ENCODE peak calls at places on chromosomes 4 and X, in nine cellular contexts. One of them, this sample, is unnamed.

GRCh38 chr4:73445383-73446335 is 9.6 kb downstream of the AFP start:
- DNase-seq in fibroblast of the aortic adventitia: no peak
- DNase-seq in epithelial cell of esophagus: no peak
- DNase-seq in activated CD8-positive, alpha-beta memory T cell treated with anti-CD3 and anti-CD28 coated beads, Interleukin-2, amount 50 U/mL, for 4 hours: no peak
- DNase-seq in activated T-cell treated with anti-CD3 and anti-CD28 coated beads, Interleukin-2, amount 50 U/mL, for 1 hour: no peak
- DNase-seq in nephron progenitor cell: no peak
- DNase-seq in stimulated activated CD4-positive, alpha-beta T cell treated with anti-CD3 and anti-CD28 coated beads, Interleukin-15, amount 100 ng/mL, for 1 hour: no peak
- DNase-seq in myocyte: no peak
- DNase-seq in A549: no peak
- DNase-seq in this sample: no peak

GRCh38 chr4:7936963-7937362 is 2.7 kb downstream of the AFAP1 start:
- DNase-seq in fibroblast of the aortic adventitia: peak
- DNase-seq in epithelial cell of esophagus: no peak
- DNase-seq in activated CD8-positive, alpha-beta memory T cell treated with anti-CD3 and anti-CD28 coated beads, Interleukin-2, amount 50 U/mL, for 4 hours: no peak
- DNase-seq in activated T-cell treated with anti-CD3 and anti-CD28 coated beads, Interleukin-2, amount 50 U/mL, for 1 hour: no peak
- DNase-seq in nephron progenitor cell: no peak
- DNase-seq in stimulated activated CD4-positive, alpha-beta T cell treated with anti-CD3 and anti-CD28 coated beads, Interleukin-15, amount 100 ng/mL, for 1 hour: no peak
- DNase-seq in myocyte: no peak
- DNase-seq in A549: no peak
- DNase-seq in this sample: no peak

GRCh38 chrX:105694839-105695238 is 127.5 kb upstream of the NRK start:
- DNase-seq in fibroblast of the aortic adventitia: no peak
- DNase-seq in epithelial cell of esophagus: no peak
- DNase-seq in activated CD8-positive, alpha-beta memory T cell treated with anti-CD3 and anti-CD28 coated beads, Interleukin-2, amount 50 U/mL, for 4 hours: no peak
- DNase-seq in activated T-cell treated with anti-CD3 and anti-CD28 coated beads, Interleukin-2, amount 50 U/mL, for 1 hour: no peak
- DNase-seq in nephron progenitor cell: no peak
- DNase-seq in stimulated activated CD4-positive, alpha-beta T cell treated with anti-CD3 and anti-CD28 coated beads, Interleukin-15, amount 100 ng/mL, for 1 hour: no peak
- DNase-seq in myocyte: no peak
- DNase-seq in A549: no peak
- DNase-seq in this sample: no peak

GRCh38 chr4:71222661-71223060 is 116.2 kb upstream of the SLC4A4 start:
- DNase-seq in fibroblast of the aortic adventitia: no peak
- DNase-seq in epithelial cell of esophagus: no peak
- DNase-seq in activated CD8-positive, alpha-beta memory T cell treated with anti-CD3 and anti-CD28 coated beads, Interleukin-2, amount 50 U/mL, for 4 hours: no peak
- DNase-seq in activated T-cell treated with anti-CD3 and anti-CD28 coated beads, Interleukin-2, amount 50 U/mL, for 1 hour: no peak
- DNase-seq in nephron progenitor cell: no peak
- DNase-seq in stimulated activated CD4-positive, alpha-beta T cell treated with anti-CD3 and anti-CD28 coated beads, Interleukin-15, amount 100 ng/mL, for 1 hour: no peak
- DNase-seq in myocyte: peak
- DNase-seq in A549: no peak
- DNase-seq in this sample: no peak

GRCh38 chrX:39174761-39175417 is 373.6 kb downstream of the MID1IP1 start:
- DNase-seq in fibroblast of the aortic adventitia: peak
- DNase-seq in epithelial cell of esophagus: no peak
- DNase-seq in activated CD8-positive, alpha-beta memory T cell treated with anti-CD3 and anti-CD28 coated beads, Interleukin-2, amount 50 U/mL, for 4 hours: peak
- DNase-seq in activated T-cell treated with anti-CD3 and anti-CD28 coated beads, Interleukin-2, amount 50 U/mL, for 1 hour: peak
- DNase-seq in nephron progenitor cell: no peak
- DNase-seq in stimulated activated CD4-positive, alpha-beta T cell treated with anti-CD3 and anti-CD28 coated beads, Interleukin-15, amount 100 ng/mL, for 1 hour: no peak
- DNase-seq in myocyte: no peak
- DNase-seq in A549: no peak
- DNase-seq in this sample: peak

GRCh38 chr4:89413518-89413917 is 105.9 kb upstream of the GPRIN3 start:
- DNase-seq in fibroblast of the aortic adventitia: no peak
- DNase-seq in epithelial cell of esophagus: no peak
- DNase-seq in activated CD8-positive, alpha-beta memory T cell treated with anti-CD3 and anti-CD28 coated beads, Interleukin-2, amount 50 U/mL, for 4 hours: no peak
- DNase-seq in activated T-cell treated with anti-CD3 and anti-CD28 coated beads, Interleukin-2, amount 50 U/mL, for 1 hour: no peak
- DNase-seq in nephron progenitor cell: no peak
- DNase-seq in stimulated activated CD4-positive, alpha-beta T cell treated with anti-CD3 and anti-CD28 coated beads, Interleukin-15, amount 100 ng/mL, for 1 hour: no peak
- DNase-seq in myocyte: no peak
- DNase-seq in A549: no peak
- DNase-seq in this sample: no peak

GRCh38 chr4:40515398-40516293 is 114.0 kb downstream of the RBM47 start:
- DNase-seq in fibroblast of the aortic adventitia: no peak
- DNase-seq in epithelial cell of esophagus: peak
- DNase-seq in activated CD8-positive, alpha-beta memory T cell treated with anti-CD3 and anti-CD28 coated beads, Interleukin-2, amount 50 U/mL, for 4 hours: no peak
- DNase-seq in activated T-cell treated with anti-CD3 and anti-CD28 coated beads, Interleukin-2, amount 50 U/mL, for 1 hour: no peak
- DNase-seq in nephron progenitor cell: peak
- DNase-seq in stimulated activated CD4-positive, alpha-beta T cell treated with anti-CD3 and anti-CD28 coated beads, Interleukin-15, amount 100 ng/mL, for 1 hour: no peak
- DNase-seq in myocyte: no peak
- DNase-seq in A549: peak
- DNase-seq in this sample: peak

GRCh38 chrX:126985027-126985426 is 165.5 kb downstream of the PRR32 start:
- DNase-seq in fibroblast of the aortic adventitia: no peak
- DNase-seq in epithelial cell of esophagus: no peak
- DNase-seq in activated CD8-positive, alpha-beta memory T cell treated with anti-CD3 and anti-CD28 coated beads, Interleukin-2, amount 50 U/mL, for 4 hours: no peak
- DNase-seq in activated T-cell treated with anti-CD3 and anti-CD28 coated beads, Interleukin-2, amount 50 U/mL, for 1 hour: no peak
- DNase-seq in nephron progenitor cell: no peak
- DNase-seq in stimulated activated CD4-positive, alpha-beta T cell treated with anti-CD3 and anti-CD28 coated beads, Interleukin-15, amount 100 ng/mL, for 1 hour: no peak
- DNase-seq in myocyte: no peak
- DNase-seq in A549: no peak
- DNase-seq in this sample: no peak

GRCh38 chr4:187414716-187415115 is 580.9 kb upstream of the ZFP42 start:
- DNase-seq in fibroblast of the aortic adventitia: no peak
- DNase-seq in epithelial cell of esophagus: no peak
- DNase-seq in activated CD8-positive, alpha-beta memory T cell treated with anti-CD3 and anti-CD28 coated beads, Interleukin-2, amount 50 U/mL, for 4 hours: no peak
- DNase-seq in activated T-cell treated with anti-CD3 and anti-CD28 coated beads, Interleukin-2, amount 50 U/mL, for 1 hour: no peak
- DNase-seq in nephron progenitor cell: no peak
- DNase-seq in stimulated activated CD4-positive, alpha-beta T cell treated with anti-CD3 and anti-CD28 coated beads, Interleukin-15, amount 100 ng/mL, for 1 hour: no peak
- DNase-seq in myocyte: peak
- DNase-seq in A549: no peak
- DNase-seq in this sample: no peak

GRCh38 chr4:24235609-24236008 is 345.8 kb upstream of the PPARGC1A start:
- DNase-seq in fibroblast of the aortic adventitia: no peak
- DNase-seq in epithelial cell of esophagus: peak
- DNase-seq in activated CD8-positive, alpha-beta memory T cell treated with anti-CD3 and anti-CD28 coated beads, Interleukin-2, amount 50 U/mL, for 4 hours: no peak
- DNase-seq in activated T-cell treated with anti-CD3 and anti-CD28 coated beads, Interleukin-2, amount 50 U/mL, for 1 hour: no peak
- DNase-seq in nephron progenitor cell: no peak
- DNase-seq in stimulated activated CD4-positive, alpha-beta T cell treated with anti-CD3 and anti-CD28 coated beads, Interleukin-15, amount 100 ng/mL, for 1 hour: no peak
- DNase-seq in myocyte: no peak
- DNase-seq in A549: no peak
- DNase-seq in this sample: no peak

GRCh38 chr4:144787365-144788263 is 141.7 kb downstream of the HHIP start:
- DNase-seq in fibroblast of the aortic adventitia: peak
- DNase-seq in epithelial cell of esophagus: peak
- DNase-seq in activated CD8-positive, alpha-beta memory T cell treated with anti-CD3 and anti-CD28 coated beads, Interleukin-2, amount 50 U/mL, for 4 hours: no peak
- DNase-seq in activated T-cell treated with anti-CD3 and anti-CD28 coated beads, Interleukin-2, amount 50 U/mL, for 1 hour: no peak
- DNase-seq in nephron progenitor cell: no peak
- DNase-seq in stimulated activated CD4-positive, alpha-beta T cell treated with anti-CD3 and anti-CD28 coated beads, Interleukin-15, amount 100 ng/mL, for 1 hour: no peak
- DNase-seq in myocyte: peak
- DNase-seq in A549: peak
- DNase-seq in this sample: no peak

GRCh38 chr4:153131478-153132069 is 72.7 kb upstream of the TRIM2 start:
- DNase-seq in fibroblast of the aortic adventitia: no peak
- DNase-seq in epithelial cell of esophagus: no peak
- DNase-seq in activated CD8-positive, alpha-beta memory T cell treated with anti-CD3 and anti-CD28 coated beads, Interleukin-2, amount 50 U/mL, for 4 hours: no peak
- DNase-seq in activated T-cell treated with anti-CD3 and anti-CD28 coated beads, Interleukin-2, amount 50 U/mL, for 1 hour: no peak
- DNase-seq in nephron progenitor cell: no peak
- DNase-seq in stimulated activated CD4-positive, alpha-beta T cell treated with anti-CD3 and anti-CD28 coated beads, Interleukin-15, amount 100 ng/mL, for 1 hour: no peak
- DNase-seq in myocyte: no peak
- DNase-seq in A549: no peak
- DNase-seq in this sample: no peak

GRCh38 chr4:123449780-123450179 is 53.2 kb downstream of the SPRY1 start:
- DNase-seq in fibroblast of the aortic adventitia: no peak
- DNase-seq in epithelial cell of esophagus: peak
- DNase-seq in activated CD8-positive, alpha-beta memory T cell treated with anti-CD3 and anti-CD28 coated beads, Interleukin-2, amount 50 U/mL, for 4 hours: no peak
- DNase-seq in activated T-cell treated with anti-CD3 and anti-CD28 coated beads, Interleukin-2, amount 50 U/mL, for 1 hour: no peak
- DNase-seq in nephron progenitor cell: no peak
- DNase-seq in stimulated activated CD4-positive, alpha-beta T cell treated with anti-CD3 and anti-CD28 coated beads, Interleukin-15, amount 100 ng/mL, for 1 hour: no peak
- DNase-seq in myocyte: peak
- DNase-seq in A549: no peak
- DNase-seq in this sample: no peak